ENCODE peak calls at places on chromosomes 4 and X, in six cellular contexts. One of them, this sample, is unnamed. For H3K4me1 and H3K9me3, the result is how much of the 10 kb centered on the place peaks cover.

GRCh38 chr4:71304289-71304850 is 34.5 kb upstream of the SLC4A4 start:
- DNase-seq in Caco-2: no peak
- DNase-seq in left lung: no peak
- DNase-seq in body of pancreas: no peak
- DNase-seq in fibroblast of lung: peak
- DNase-seq in psoas muscle: no peak
- DNase-seq in this sample: no peak

GRCh38 chrX:7115557-7115956 is 32.0 kb upstream of the STS start:
- DNase-seq in Caco-2: no peak
- DNase-seq in left lung: no peak
- DNase-seq in body of pancreas: no peak
- DNase-seq in fibroblast of lung: no peak
- DNase-seq in psoas muscle: no peak
- DNase-seq in this sample: no peak

GRCh38 chr4:150001815-150002214 is 76.4 kb upstream of the DCLK2 start:
- DNase-seq in Caco-2: no peak
- DNase-seq in left lung: no peak
- DNase-seq in body of pancreas: no peak
- DNase-seq in fibroblast of lung: peak
- DNase-seq in psoas muscle: no peak
- DNase-seq in this sample: no peak

GRCh38 chrX:17933856-17934255 is 72.8 kb upstream of the RAI2 start:
- DNase-seq in Caco-2: no peak
- DNase-seq in left lung: no peak
- DNase-seq in body of pancreas: no peak
- DNase-seq in fibroblast of lung: no peak
- DNase-seq in psoas muscle: no peak
- DNase-seq in this sample: no peak

GRCh38 chr4:82696117-82696516 is 102.5 kb downstream of the SCD5 start:
- DNase-seq in Caco-2: no peak
- DNase-seq in left lung: no peak
- DNase-seq in body of pancreas: no peak
- DNase-seq in fibroblast of lung: no peak
- DNase-seq in psoas muscle: no peak
- DNase-seq in this sample: no peak

GRCh38 chr4:10461091-10461849 is 4.0 kb upstream of the ZNF518B start:
- DNase-seq in Caco-2: no peak
- DNase-seq in left lung: peak
- DNase-seq in body of pancreas: peak
- DNase-seq in fibroblast of lung: peak
- DNase-seq in psoas muscle: peak
- DNase-seq in this sample: peak

GRCh38 chr4:28463184-28463690 is 1602.6 kb downstream of the STIM2 start:
- DNase-seq in Caco-2: no peak
- DNase-seq in left lung: no peak
- DNase-seq in body of pancreas: no peak
- DNase-seq in fibroblast of lung: no peak
- DNase-seq in psoas muscle: no peak
- DNase-seq in this sample: no peak

GRCh38 chr4:19523964-19524363 is 727.7 kb upstream of the SLIT2 start:
- DNase-seq in Caco-2: no peak
- DNase-seq in left lung: no peak
- DNase-seq in body of pancreas: no peak
- DNase-seq in fibroblast of lung: peak
- DNase-seq in psoas muscle: no peak
- DNase-seq in this sample: no peak

GRCh38 chr4:48360285-48360965 is 19.1 kb downstream of the SLAIN2 start:
- DNase-seq in Caco-2: no peak
- DNase-seq in left lung: no peak
- DNase-seq in body of pancreas: no peak
- DNase-seq in fibroblast of lung: peak
- DNase-seq in psoas muscle: no peak
- DNase-seq in this sample: peak

GRCh38 chr4:167509551-167509950 is 275.3 kb upstream of the SPOCK3 start:
- DNase-seq in Caco-2: no peak
- DNase-seq in left lung: no peak
- DNase-seq in body of pancreas: no peak
- DNase-seq in fibroblast of lung: no peak
- DNase-seq in psoas muscle: no peak
- DNase-seq in this sample: no peak

GRCh38 chrX:39836802-39837420 is 260.8 kb downstream of the BCOR start:
- DNase-seq in Caco-2: no peak
- DNase-seq in left lung: no peak
- DNase-seq in body of pancreas: no peak
- DNase-seq in fibroblast of lung: no peak
- DNase-seq in psoas muscle: no peak
- DNase-seq in this sample: no peak

GRCh38 chr4:14877246-14878220 is 124.7 kb upstream of the CPEB2 start:
- DNase-seq in Caco-2: no peak
- DNase-seq in left lung: no peak
- DNase-seq in body of pancreas: no peak
- DNase-seq in fibroblast of lung: peak
- DNase-seq in psoas muscle: no peak
- DNase-seq in this sample: no peak

GRCh38 chr4:53584658-53585057 is 6.6 kb downstream of the LNX1 start:
- DNase-seq in Caco-2: no peak
- DNase-seq in left lung: no peak
- DNase-seq in body of pancreas: no peak
- DNase-seq in fibroblast of lung: no peak
- DNase-seq in psoas muscle: no peak
- DNase-seq in this sample: no peak

GRCh38 chr4:53580301-53580700 is 11.0 kb downstream of the LNX1 start:
- DNase-seq in Caco-2: no peak
- DNase-seq in left lung: no peak
- DNase-seq in body of pancreas: no peak
- DNase-seq in fibroblast of lung: no peak
- DNase-seq in psoas muscle: no peak
- DNase-seq in this sample: no peak

GRCh38 chr4:53583513-53583912 is 7.8 kb downstream of the LNX1 start:
- DNase-seq in Caco-2: no peak
- DNase-seq in left lung: no peak
- DNase-seq in body of pancreas: no peak
- DNase-seq in fibroblast of lung: no peak
- DNase-seq in psoas muscle: no peak
- DNase-seq in this sample: no peak

GRCh38 chr4:53579826-53580225 is 11.5 kb downstream of the LNX1 start:
- DNase-seq in Caco-2: no peak
- DNase-seq in left lung: no peak
- DNase-seq in body of pancreas: no peak
- DNase-seq in fibroblast of lung: no peak
- DNase-seq in psoas muscle: no peak
- DNase-seq in this sample: no peak

GRCh38 chr4:53582194-53582593 is 9.1 kb downstream of the LNX1 start:
- DNase-seq in Caco-2: peak
- DNase-seq in left lung: no peak
- DNase-seq in body of pancreas: peak
- DNase-seq in fibroblast of lung: no peak
- DNase-seq in psoas muscle: no peak
- DNase-seq in this sample: no peak
- H3K4me1 ChIP-seq in Caco-2: under half
- H3K4me1 ChIP-seq in left lung: under half
- H3K4me1 ChIP-seq in body of pancreas: under half
- H3K4me1 ChIP-seq in fibroblast of lung: under half
- H3K4me1 ChIP-seq in psoas muscle: under half
- H3K4me1 ChIP-seq in this sample: under half

GRCh38 chr4:89834486-89835209 is 2.3 kb downstream of the SNCA start:
- DNase-seq in Caco-2: no peak
- DNase-seq in left lung: no peak
- DNase-seq in body of pancreas: no peak
- DNase-seq in fibroblast of lung: no peak
- DNase-seq in psoas muscle: no peak
- DNase-seq in this sample: no peak
- H3K4me3 ChIP-seq in Caco-2: no peak
- H3K4me3 ChIP-seq in left lung: no peak
- H3K4me3 ChIP-seq in body of pancreas: no peak
- H3K4me3 ChIP-seq in fibroblast of lung: no peak
- H3K4me3 ChIP-seq in psoas muscle: no peak
- H3K4me3 ChIP-seq in this sample: no peak

DNA sequence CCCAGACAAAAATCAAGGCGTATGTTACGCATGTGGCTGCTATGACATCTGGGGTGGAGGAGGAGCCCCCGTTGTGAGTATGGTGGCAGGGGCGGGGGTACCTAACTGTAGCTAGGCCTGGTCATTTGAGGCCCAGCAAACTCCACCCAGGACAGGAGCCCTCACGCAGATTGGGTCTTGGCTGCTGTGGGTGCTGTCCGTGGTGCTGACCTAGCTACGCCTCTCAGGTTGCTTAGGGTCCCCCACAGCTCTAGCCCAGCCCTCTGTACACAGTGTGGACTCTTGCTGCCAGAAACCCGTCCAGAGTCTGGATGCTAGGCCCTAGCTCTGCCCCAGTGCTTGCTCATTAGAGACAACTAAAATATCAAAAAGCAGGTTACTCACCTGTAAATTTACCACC is 146.7 kb upstream of the PSAPL1 start:
- DNase-seq in Caco-2: peak
- DNase-seq in left lung: no peak
- DNase-seq in body of pancreas: peak
- DNase-seq in fibroblast of lung: peak
- DNase-seq in psoas muscle: no peak
- DNase-seq in this sample: peak
- H3K9me3 ChIP-seq in Caco-2: under half
- H3K9me3 ChIP-seq in left lung: under half
- H3K9me3 ChIP-seq in body of pancreas: under half
- H3K9me3 ChIP-seq in fibroblast of lung: under half
- H3K9me3 ChIP-seq in psoas muscle: under half
- H3K9me3 ChIP-seq in this sample: under half

DNA sequence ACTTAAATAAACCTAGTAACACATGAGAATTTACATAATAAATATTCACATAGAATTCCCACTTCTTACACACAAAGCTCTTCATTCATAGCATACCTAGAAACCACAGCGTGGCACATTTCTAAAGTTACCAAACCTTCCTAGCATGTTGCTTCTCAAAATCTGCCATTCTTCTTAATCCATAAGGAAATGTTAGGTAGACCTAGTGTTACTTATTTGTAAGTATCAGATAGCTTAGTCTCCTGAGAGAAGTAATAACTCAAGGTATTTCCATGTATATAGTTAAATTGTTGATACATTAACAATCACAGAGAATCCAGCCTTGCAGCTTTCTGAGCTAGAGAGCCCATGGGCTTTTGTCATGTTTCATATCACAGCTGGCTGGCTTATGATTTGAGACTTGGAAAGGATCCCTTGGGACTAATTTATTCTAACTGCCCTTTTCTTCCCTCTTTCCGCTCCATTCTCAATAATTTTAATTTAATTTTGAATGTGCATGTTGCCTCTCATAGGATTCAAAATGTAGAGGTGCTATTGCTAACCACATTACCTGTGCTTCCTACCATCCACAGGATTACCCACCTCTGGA is 17.6 kb downstream of the SH3RF1 start:
- DNase-seq in Caco-2: no peak
- DNase-seq in left lung: no peak
- DNase-seq in body of pancreas: no peak
- DNase-seq in fibroblast of lung: peak
- DNase-seq in psoas muscle: no peak
- DNase-seq in this sample: peak
- H3K4me1 ChIP-seq in Caco-2: half or more
- H3K4me1 ChIP-seq in left lung: under half
- H3K4me1 ChIP-seq in body of pancreas: half or more
- H3K4me1 ChIP-seq in fibroblast of lung: under half
- H3K4me1 ChIP-seq in psoas muscle: half or more
- H3K4me1 ChIP-seq in this sample: under half

GRCh38 chr4:39571504-39571903 is 44.3 kb upstream of the UGDH start:
- DNase-seq in Caco-2: no peak
- DNase-seq in left lung: no peak
- DNase-seq in body of pancreas: no peak
- DNase-seq in fibroblast of lung: no peak
- DNase-seq in psoas muscle: no peak
- DNase-seq in this sample: no peak

GRCh38 chr4:39565925-39566630 is 38.8 kb upstream of the UGDH start:
- DNase-seq in Caco-2: no peak
- DNase-seq in left lung: no peak
- DNase-seq in body of pancreas: no peak
- DNase-seq in fibroblast of lung: peak
- DNase-seq in psoas muscle: no peak
- DNase-seq in this sample: no peak

GRCh38 chr4:39568805-39569204 is 41.6 kb upstream of the UGDH start:
- DNase-seq in Caco-2: peak
- DNase-seq in left lung: no peak
- DNase-seq in body of pancreas: peak
- DNase-seq in fibroblast of lung: no peak
- DNase-seq in psoas muscle: no peak
- DNase-seq in this sample: no peak

GRCh38 chr4:39574946-39575345 is 47.7 kb upstream of the UGDH start:
- DNase-seq in Caco-2: no peak
- DNase-seq in left lung: no peak
- DNase-seq in body of pancreas: no peak
- DNase-seq in fibroblast of lung: no peak
- DNase-seq in psoas muscle: no peak
- DNase-seq in this sample: no peak

DNA sequence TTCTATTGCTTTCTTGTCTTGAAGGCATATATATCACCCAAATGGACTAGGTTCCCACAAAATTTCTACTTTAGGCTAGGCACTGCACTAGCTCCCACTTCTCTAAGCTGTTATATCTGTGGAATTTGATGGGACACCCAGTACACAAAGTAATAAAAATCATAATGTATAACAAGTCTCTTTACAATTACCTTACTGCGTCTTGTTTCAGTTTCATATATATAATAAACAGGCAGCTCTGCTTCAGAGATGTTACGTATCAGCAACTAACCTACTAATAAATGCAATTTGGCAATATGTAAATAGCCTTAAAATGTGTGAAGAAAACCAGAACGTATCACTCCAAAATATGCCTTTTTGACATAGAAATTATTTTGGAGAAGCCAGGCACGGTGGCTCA is 42.0 kb upstream of the UGDH start:
- DNase-seq in Caco-2: no peak
- DNase-seq in left lung: no peak
- DNase-seq in body of pancreas: no peak
- DNase-seq in fibroblast of lung: no peak
- DNase-seq in psoas muscle: no peak
- DNase-seq in this sample: no peak
- H3K4me3 ChIP-seq in Caco-2: no peak
- H3K4me3 ChIP-seq in left lung: no peak
- H3K4me3 ChIP-seq in body of pancreas: no peak
- H3K4me3 ChIP-seq in fibroblast of lung: no peak
- H3K4me3 ChIP-seq in psoas muscle: no peak
- H3K4me3 ChIP-seq in this sample: no peak

DNA sequence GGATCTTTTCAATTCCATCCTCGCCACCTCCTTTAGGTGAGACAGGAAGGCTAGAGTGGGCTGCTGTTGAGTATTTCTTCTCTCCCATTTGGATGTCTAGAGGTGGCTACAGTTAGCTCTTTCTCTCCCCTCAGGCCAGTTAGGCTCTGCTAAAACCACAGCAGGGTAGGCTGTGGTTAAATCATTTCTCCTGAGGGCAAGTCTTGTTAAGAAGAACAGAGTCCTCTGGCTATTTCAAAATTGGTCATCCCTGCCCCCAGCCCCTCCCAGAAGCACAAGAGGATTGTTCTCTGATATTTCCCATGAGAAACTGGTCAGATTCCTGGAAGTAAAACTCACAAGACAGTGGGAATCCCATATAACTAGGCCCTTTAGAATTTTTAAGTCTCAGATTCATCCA is 1359.5 kb downstream of the TECRL start:
- DNase-seq in Caco-2: no peak
- DNase-seq in left lung: no peak
- DNase-seq in body of pancreas: no peak
- DNase-seq in fibroblast of lung: no peak
- DNase-seq in psoas muscle: no peak
- DNase-seq in this sample: no peak
- H3K9me3 ChIP-seq in Caco-2: under half
- H3K9me3 ChIP-seq in left lung: under half
- H3K9me3 ChIP-seq in body of pancreas: under half
- H3K9me3 ChIP-seq in fibroblast of lung: under half
- H3K9me3 ChIP-seq in psoas muscle: under half
- H3K9me3 ChIP-seq in this sample: under half

GRCh38 chr4:36719425-36719824 is 438.0 kb downstream of the DTHD1 start:
- DNase-seq in Caco-2: no peak
- DNase-seq in left lung: no peak
- DNase-seq in body of pancreas: no peak
- DNase-seq in fibroblast of lung: no peak
- DNase-seq in psoas muscle: no peak
- DNase-seq in this sample: no peak
- H3K4me1 ChIP-seq in Caco-2: under half
- H3K4me1 ChIP-seq in left lung: under half
- H3K4me1 ChIP-seq in body of pancreas: under half
- H3K4me1 ChIP-seq in fibroblast of lung: under half
- H3K4me1 ChIP-seq in psoas muscle: under half
- H3K4me1 ChIP-seq in this sample: under half